ENCODE peak calls at places on chromosomes 5 and 9, in six cellular contexts. Y, K, I, B, D and P are unnamed samples.

GRCh38 chr9:133275105-133276000 is at the start of gene ABO:
- DNase-seq in I (no peak), B (peak; percentile 74), Y (peak; percentile 30), K (peak; percentile 44), D (peak; percentile 48), P (no peak)

GRCh38 chr9:71928806-71929205 is 17.4 kb downstream of the C9orf85 start:
- DNase-seq in I (no peak), B (no peak), D (no peak), K (no peak), Y (no peak), P (no peak)

GRCh38 chr9:128127568-128127989 is at the start of gene PTGES2:
- DNase-seq in D (peak; percentile 87), I (peak; percentile 78), Y (peak; percentile 89), B (peak; percentile 83), K (peak; percentile 88), P (peak; percentile 97)

GRCh38 chr9:79581388-79581787 is 9.6 kb downstream of the TLE4 start:
- DNase-seq in I (peak; percentile 75), K (no peak), Y (no peak), D (no peak), B (no peak), P (no peak)

GRCh38 chr9:127112056-127112455 is 10.4 kb downstream of the ANGPTL2 start:
- DNase-seq in K (peak; percentile 80), I (no peak), B (peak; percentile 95), D (peak; percentile 51), Y (no peak), P (no peak)

GRCh38 chr9:120920495-120921178 is 6.0 kb downstream of the TRAF1 start:
- DNase-seq in I (no peak), D (no peak), K (no peak), B (no peak), Y (no peak), P (no peak)

GRCh38 chr5:32932231-32932935 is 221.3 kb downstream of the NPR3 start:
- DNase-seq in B (no peak), I (no peak), Y (no peak), D (no peak), K (no peak), P (no peak)

GRCh38 chr5:72280655-72281069 is 39.4 kb downstream of the MRPS27 start:
- DNase-seq in B (peak; percentile 68), I (peak; percentile 66), Y (peak; percentile 14), D (no peak), K (no peak), P (no peak)

GRCh38 chr9:93002700-93003099 is 55.4 kb downstream of the FGD3 start:
- DNase-seq in B (no peak), K (no peak), D (no peak), Y (no peak), I (no peak), P (no peak)

GRCh38 chr5:39714036-39714698 is 289.4 kb upstream of the DAB2 start:
- DNase-seq in Y (peak; percentile 49), D (no peak), K (no peak), B (peak; percentile 78), I (peak; percentile 68), P (no peak)

GRCh38 chr5:90746119-90746518 is 187.5 kb downstream of the ADGRV1 start:
- DNase-seq in I (no peak), K (no peak), D (no peak), B (no peak), Y (no peak), P (no peak)

GRCh38 chr5:57499262-57500050 is 16.8 kb upstream of the ACTBL2 start:
- DNase-seq in B (peak; percentile 89), K (no peak), D (no peak), Y (peak; percentile 59), I (peak; percentile 69), P (no peak)

GRCh38 chr9:5899292-5899691 is 8.6 kb downstream of the MLANA start:
- DNase-seq in B (peak; percentile 44), I (no peak), Y (no peak), D (no peak), K (no peak), P (no peak)

GRCh38 chr9:70229579-70229978 is 29.2 kb upstream of the SMC5 start:
- DNase-seq in K (no peak), I (peak; percentile 68), D (no peak), Y (no peak), B (peak; percentile 57), P (no peak)

GRCh38 chr9:6414291-6414690 is 1.3 kb downstream of the UHRF2 start:
- DNase-seq in B (no peak), I (peak; percentile 50), K (no peak), Y (peak; percentile 41), D (no peak), P (no peak)

GRCh38 chr5:65150599-65150998 is 331.1 kb downstream of the ADAMTS6 start:
- DNase-seq in B (no peak), D (no peak), K (no peak), I (peak; percentile 57), Y (peak; percentile 19), P (no peak)

GRCh38 chr9:121640076-121640475 is 11.4 kb upstream of the DAB2IP start:
- DNase-seq in I (peak; percentile 17), K (peak; percentile 62), B (peak; percentile 81), D (peak; percentile 73), Y (peak; percentile 80), P (no peak)

GRCh38 chr5:118953652-118954005 is 34.7 kb downstream of the DTWD2 start:
- DNase-seq in K (no peak), I (no peak), Y (no peak), B (no peak), D (no peak), P (no peak)

GRCh38 chr5:135827965-135828792 is 6.3 kb upstream of the SLC25A48 start:
- DNase-seq in I (no peak), D (no peak), K (no peak), Y (peak; percentile 41), B (no peak), P (no peak)

GRCh38 chr5:143707797-143708196 is 104.2 kb upstream of the HMHB1 start:
- DNase-seq in D (no peak), K (no peak), I (no peak), Y (no peak), B (no peak), P (no peak)

GRCh38 chr5:105371169-105371568 is 1808.6 kb upstream of the NUDT12 start:
- DNase-seq in I (no peak), Y (no peak), K (no peak), B (no peak), D (no peak), P (no peak)

GRCh38 chr9:131611586-131611985 is 66.3 kb downstream of the PRRT1B start:
- DNase-seq in B (no peak), D (no peak), I (no peak), K (no peak), Y (no peak), P (no peak)

GRCh38 chr5:120293796-120294195 is 170.3 kb upstream of the PRR16 start:
- DNase-seq in K (no peak), Y (no peak), D (no peak), I (peak; percentile 85), B (no peak), P (no peak)

GRCh38 chr5:16903480-16904300 is 32.4 kb downstream of the MYO10 start:
- DNase-seq in D (no peak), K (no peak), Y (no peak), I (no peak), B (no peak), P (no peak)

DNA sequence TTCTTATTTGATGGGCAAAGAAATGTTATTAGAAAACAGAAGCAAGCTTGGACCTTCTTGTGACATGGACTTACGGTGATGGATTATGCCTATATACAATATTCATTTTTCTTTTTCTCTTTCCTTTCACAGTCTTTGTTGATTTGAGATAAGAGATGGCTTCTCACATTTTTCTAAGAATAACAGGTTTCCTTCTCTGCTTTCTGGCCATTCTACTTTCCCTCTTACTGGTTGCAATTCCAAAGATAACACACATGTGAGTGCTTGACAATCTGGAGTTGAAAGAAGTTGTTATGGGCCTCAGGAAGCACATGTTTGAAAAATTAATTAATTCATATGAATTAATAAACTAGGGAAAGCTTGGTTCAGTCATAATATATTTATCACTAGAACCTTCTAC is 89.8 kb upstream of the RPS23 start:
- DNase-seq in K (no peak), I (no peak), Y (no peak), D (no peak), B (no peak), P (no peak)
- TF ChIP-seq CTCF in K (no peak), I (no peak), Y (no peak), D (no peak), B (no peak), P (no peak)

DNA sequence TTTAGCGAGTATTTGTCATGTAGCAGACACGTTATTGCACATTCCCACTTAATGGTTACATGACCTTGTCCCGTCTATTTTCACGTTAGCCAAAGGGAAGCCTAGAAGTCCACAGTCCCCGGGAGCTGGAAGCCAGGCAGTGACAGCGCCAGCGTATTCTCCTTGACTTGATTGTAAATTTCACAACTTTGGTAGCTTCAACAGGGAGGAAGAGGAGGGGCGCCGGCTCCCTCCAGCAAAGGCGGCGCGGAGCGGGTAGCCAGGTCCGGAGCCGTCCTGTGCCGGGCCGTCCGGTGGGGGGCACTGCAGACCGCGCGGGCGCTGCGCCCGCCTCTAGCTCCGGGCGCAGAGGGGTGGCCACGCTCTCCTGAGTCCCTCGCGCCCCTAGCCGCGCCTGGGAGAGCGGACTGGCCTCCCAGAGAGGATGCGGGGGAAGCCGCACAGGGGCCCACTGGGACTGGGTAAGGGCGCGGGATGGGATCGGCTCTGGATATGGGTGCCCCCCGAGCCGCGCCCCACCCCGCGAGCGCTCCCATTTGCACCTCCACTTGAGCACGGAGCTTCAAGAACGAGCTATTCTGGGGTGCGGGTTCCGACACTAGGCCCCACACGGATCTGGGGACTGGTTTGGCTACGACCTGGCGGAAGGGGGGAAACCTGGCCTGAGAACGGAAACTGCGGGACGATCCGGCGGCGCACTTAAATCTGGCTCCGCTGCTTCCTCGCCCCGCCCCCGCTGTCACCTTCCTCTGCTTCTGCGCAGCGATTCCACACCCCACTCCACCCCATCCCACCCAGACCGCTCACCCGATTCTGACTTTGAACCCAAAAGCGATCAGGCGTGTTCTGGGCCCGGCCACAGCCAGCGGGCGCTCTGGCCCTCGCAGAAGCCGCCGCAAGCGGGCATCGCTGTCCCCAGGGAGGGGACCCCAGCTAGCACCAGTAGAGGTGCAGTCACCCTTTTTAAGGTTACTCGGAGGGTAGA is 23.8 kb downstream of the KLF4 start:
- DNase-seq in Y (peak; percentile 78), I (peak; percentile 33), D (peak; percentile 80), B (peak; percentile 85), K (peak; percentile 74), P (peak; percentile 93)
- H3K4me3 ChIP-seq in Y (peak overlapping the region; percentile 62), I (peak overlapping the region; percentile 48), D (peak overlapping the region; percentile 66), B (peak overlapping the region; percentile 81), K (peak overlapping the region; percentile 72), P (peak overlapping the region; percentile 51)

DNA sequence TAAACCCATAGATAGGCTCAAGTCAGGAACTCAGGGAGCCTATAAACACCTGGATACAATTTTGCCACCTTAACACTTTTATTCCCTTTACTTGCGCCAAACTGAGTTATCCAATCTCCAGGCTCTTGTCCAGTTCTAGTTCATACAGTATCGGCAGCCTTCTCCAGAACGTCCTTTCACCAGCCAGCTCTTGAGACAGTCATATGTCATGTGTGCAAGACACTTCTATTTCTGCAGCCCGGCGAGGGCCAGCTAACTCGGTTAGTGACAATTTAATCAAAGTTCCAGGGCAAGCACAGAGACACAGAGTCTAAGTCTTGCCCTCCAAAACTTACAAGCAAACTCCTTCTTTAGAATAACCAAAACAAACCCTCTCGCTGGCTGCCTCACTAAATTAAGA is 12.9 kb downstream of the ABCA1 start:
- DNase-seq in K (peak; percentile 62), B (no peak), D (no peak), Y (no peak), I (no peak), P (no peak)
- H3K4me1 ChIP-seq in K (peaks cover 57% of the 10 kb centered on the region), B (peaks cover 3% of the 10 kb centered on the region), D (peaks cover 40% of the 10 kb centered on the region), Y (peaks cover 23% of the 10 kb centered on the region), I (peaks cover 8% of the 10 kb centered on the region), P (peaks cover 3% of the 10 kb centered on the region)

DNA sequence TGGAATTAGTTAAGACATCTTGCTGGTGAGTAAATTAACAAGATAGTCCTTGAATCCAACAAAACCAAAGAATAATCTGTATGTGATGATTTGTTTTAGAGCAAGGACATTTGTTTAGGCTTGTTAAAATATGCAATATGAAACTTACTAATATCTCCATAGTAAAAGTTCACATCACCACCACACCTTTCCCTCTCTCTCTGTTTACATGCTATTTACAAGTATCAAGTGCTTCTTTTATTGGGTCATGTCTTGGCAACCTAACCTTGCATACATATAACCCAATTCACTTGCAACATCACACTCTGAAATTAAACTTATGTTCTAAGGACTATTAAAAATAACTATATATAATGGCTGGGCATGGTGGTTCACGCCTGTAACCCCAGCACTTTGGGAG is 161.3 kb downstream of the CCDC192 start:
- DNase-seq in B (no peak), D (no peak), K (no peak), I (no peak), Y (no peak), P (no peak)
- TF ChIP-seq CTCF in B (no peak), D (no peak), K (no peak), I (no peak), Y (no peak), P (no peak)